ENCODE peak calls at places on chromosome 4, in ten cellular contexts. N is H1, W is mammary epithelial cell, J is endothelial cell of umbilical vein, Z is neural progenitor cell, T is H9, R is OCI-LY7, B is hepatocyte, L is K562, U is GM23248. F is an unnamed sample.

GRCh38 chr4:30269850-30270249 is 450.3 kb upstream of the PCDH7 start:
- DNase-seq in R (no peak), T (no peak), L (no peak), W (no peak), U (no peak), N (no peak), J (peak), B (peak), Z (no peak), F (no peak)

GRCh38 chr4:138751290-138751689 is 264.3 kb upstream of the NOCT start:
- DNase-seq in T (no peak), W (no peak), Z (no peak), R (no peak), L (no peak), N (no peak), J (no peak), U (peak), B (no peak), F (no peak)

GRCh38 chr4:6594341-6594740 is 19.4 kb downstream of the MAN2B2 start:
- DNase-seq in J (no peak), W (no peak), N (no peak), R (no peak), U (no peak), B (no peak), L (no peak), Z (no peak), T (no peak), F (no peak)

GRCh38 chr4:2281575-2282343 is 19.9 kb upstream of the MXD4 start:
- DNase-seq in B (no peak), Z (no peak), J (no peak), T (no peak), L (no peak), W (no peak), R (peak), N (no peak), U (no peak), F (no peak)

GRCh38 chr4:159946983-159947645 is 844.2 kb downstream of the RAPGEF2 start:
- DNase-seq in T (no peak), B (peak), N (no peak), J (peak), R (peak), W (peak), L (peak), Z (peak), U (peak), F (peak)

GRCh38 chr4:13240066-13240465 is 244.1 kb downstream of the RAB28 start:
- DNase-seq in R (no peak), U (peak), L (no peak), W (peak), B (no peak), J (no peak), Z (no peak), N (no peak), T (no peak), F (peak)

GRCh38 chr4:140102406-140102805 is 51.6 kb downstream of the MAML3 start:
- DNase-seq in Z (no peak), B (no peak), J (no peak), R (no peak), W (peak), N (no peak), U (peak), T (no peak), L (peak), F (peak)

GRCh38 chr4:139728840-139729239 is 63.2 kb downstream of the MGST2 start:
- DNase-seq in L (no peak), J (no peak), W (no peak), B (peak), Z (no peak), U (no peak), T (no peak), N (no peak), R (no peak), F (no peak)

GRCh38 chr4:76752911-76753494 is 144.9 kb downstream of the SOWAHB start:
- DNase-seq in J (peak), U (peak), N (no peak), Z (no peak), T (no peak), L (no peak), W (peak), B (peak), R (no peak), F (peak)

GRCh38 chr4:26191353-26191752 is 129.5 kb upstream of the RBPJ start:
- DNase-seq in J (no peak), T (no peak), B (peak), Z (no peak), R (no peak), N (no peak), W (no peak), L (no peak), U (no peak), F (no peak)

GRCh38 chr4:5460106-5460801 is 248.1 kb downstream of the EVC2 start:
- DNase-seq in B (peak), U (peak), R (peak), T (peak), Z (peak), L (peak), J (peak), N (peak), W (no peak), F (no peak)

GRCh38 chr4:143384381-143384994 is 47.8 kb downstream of the GAB1 start:
- DNase-seq in Z (no peak), T (no peak), L (no peak), U (peak), B (no peak), W (no peak), J (peak), N (no peak), R (no peak), F (no peak)

GRCh38 chr4:185238261-185238681 is 28.9 kb downstream of the SNX25 start:
- DNase-seq in L (no peak), Z (no peak), W (no peak), R (no peak), U (peak), B (no peak), N (no peak), T (no peak), J (no peak), F (peak)

GRCh38 chr4:48138936-48139335 is 4.9 kb upstream of the TXK start:
- DNase-seq in L (no peak), T (no peak), U (no peak), R (peak), W (no peak), N (no peak), J (no peak), B (no peak), Z (no peak), F (no peak)

GRCh38 chr4:109994415-109994827 is 81.7 kb downstream of the EGF start:
- DNase-seq in Z (no peak), W (no peak), B (no peak), R (peak), J (no peak), L (no peak), U (no peak), N (no peak), T (no peak), F (no peak)

GRCh38 chr4:24508541-24508940 is 75.8 kb downstream of the DHX15 start:
- DNase-seq in W (no peak), N (no peak), U (no peak), J (no peak), T (no peak), R (no peak), L (no peak), B (no peak), Z (no peak), F (no peak)

GRCh38 chr4:152392079-152392478 is 143.8 kb downstream of the FBXW7 start:
- DNase-seq in T (no peak), U (no peak), R (no peak), Z (no peak), B (peak), N (no peak), J (no peak), W (no peak), L (peak), F (no peak)

GRCh38 chr4:139909036-139909435 is 243.4 kb downstream of the MGST2 start:
- DNase-seq in W (no peak), T (no peak), N (no peak), R (no peak), U (no peak), B (no peak), J (peak), L (no peak), Z (no peak), F (no peak)

GRCh38 chr4:176875441-176875930 is 82.8 kb upstream of the VEGFC start:
- DNase-seq in J (no peak), N (no peak), T (no peak), B (no peak), W (no peak), Z (peak), R (no peak), U (peak), L (no peak), F (no peak)

GRCh38 chr4:156906325-156906724 is 65.3 kb downstream of the PDGFC start:
- DNase-seq in N (no peak), L (no peak), W (no peak), U (no peak), J (peak), B (no peak), R (no peak), T (no peak), Z (no peak), F (no peak)

GRCh38 chr4:76590847-76591281 is 155.8 kb downstream of the SHROOM3 start:
- DNase-seq in J (no peak), R (no peak), T (no peak), U (peak), W (peak), L (no peak), B (no peak), Z (no peak), N (no peak), F (peak)

GRCh38 chr4:88225216-88226107 is 58.9 kb downstream of the PPM1K start:
- DNase-seq in R (no peak), Z (no peak), B (no peak), T (no peak), N (no peak), L (no peak), U (no peak), W (peak), J (peak), F (peak)

GRCh38 chr4:140110542-140110941 is 43.4 kb downstream of the MAML3 start:
- DNase-seq in L (no peak), U (no peak), Z (no peak), T (no peak), B (no peak), W (no peak), R (no peak), N (no peak), J (no peak), F (no peak)

GRCh38 chr4:140331245-140331644 is 42.2 kb upstream of the SCOC start:
- DNase-seq in W (no peak), Z (no peak), N (no peak), R (no peak), T (no peak), B (no peak), U (no peak), L (no peak), J (no peak), F (no peak)

GRCh38 chr4:38101563-38101962 is 141.4 kb downstream of the PTTG2 start:
- DNase-seq in Z (no peak), W (peak), T (no peak), N (no peak), J (no peak), L (no peak), R (no peak), B (no peak), U (peak), F (peak)

GRCh38 chr4:53490965-53491622 is 100.2 kb downstream of the LNX1 start:
- DNase-seq in T (no peak), J (peak), L (peak), N (no peak), R (peak), U (peak), B (peak), Z (peak), W (peak), F (peak)

GRCh38 chr4:107304699-107305286 is 268.7 kb upstream of the DKK2 start:
- DNase-seq in L (no peak), N (no peak), Z (peak), U (no peak), T (no peak), W (no peak), J (no peak), B (no peak), R (no peak), F (no peak)

DNA sequence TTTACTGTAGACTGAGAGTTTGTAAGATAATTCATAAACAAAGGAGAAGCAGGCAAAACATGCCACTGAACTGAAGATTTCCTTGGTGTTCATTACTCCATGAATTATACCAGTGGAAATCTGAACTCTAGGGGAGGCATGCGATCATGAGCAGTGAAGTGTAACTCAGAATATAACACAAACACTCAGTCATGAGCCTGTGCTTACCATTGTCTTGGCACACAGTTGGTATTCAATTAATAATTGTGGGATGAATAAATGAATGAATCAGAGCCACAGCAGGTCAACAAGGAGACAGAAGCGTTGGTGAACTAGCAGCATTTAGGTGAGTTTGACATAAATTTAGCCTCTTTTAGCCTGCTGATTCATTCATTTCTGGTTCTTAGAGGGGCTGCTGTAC is 263.5 kb upstream of the DKK2 start:
- DNase-seq in L (no peak), W (peak), R (no peak), N (no peak), J (no peak), U (peak), Z (no peak), T (no peak), B (no peak), F (peak)
- H3K4me2 ChIP-seq in L (no peak), W (no peak), R (no peak), N (no peak), J (no peak), U (no peak), Z (no peak), T (no peak), B (no peak), F (peak)

GRCh38 chr4:7880681-7881080 is 59.0 kb downstream of the AFAP1 start:
- DNase-seq in Z (no peak), U (no peak), W (no peak), N (no peak), B (no peak), R (no peak), T (no peak), L (no peak), J (no peak), F (no peak)
- H3K4me2 ChIP-seq in Z (no peak), U (no peak), W (no peak), N (no peak), B (no peak), R (no peak), T (no peak), L (no peak), J (no peak), F (peak)

DNA sequence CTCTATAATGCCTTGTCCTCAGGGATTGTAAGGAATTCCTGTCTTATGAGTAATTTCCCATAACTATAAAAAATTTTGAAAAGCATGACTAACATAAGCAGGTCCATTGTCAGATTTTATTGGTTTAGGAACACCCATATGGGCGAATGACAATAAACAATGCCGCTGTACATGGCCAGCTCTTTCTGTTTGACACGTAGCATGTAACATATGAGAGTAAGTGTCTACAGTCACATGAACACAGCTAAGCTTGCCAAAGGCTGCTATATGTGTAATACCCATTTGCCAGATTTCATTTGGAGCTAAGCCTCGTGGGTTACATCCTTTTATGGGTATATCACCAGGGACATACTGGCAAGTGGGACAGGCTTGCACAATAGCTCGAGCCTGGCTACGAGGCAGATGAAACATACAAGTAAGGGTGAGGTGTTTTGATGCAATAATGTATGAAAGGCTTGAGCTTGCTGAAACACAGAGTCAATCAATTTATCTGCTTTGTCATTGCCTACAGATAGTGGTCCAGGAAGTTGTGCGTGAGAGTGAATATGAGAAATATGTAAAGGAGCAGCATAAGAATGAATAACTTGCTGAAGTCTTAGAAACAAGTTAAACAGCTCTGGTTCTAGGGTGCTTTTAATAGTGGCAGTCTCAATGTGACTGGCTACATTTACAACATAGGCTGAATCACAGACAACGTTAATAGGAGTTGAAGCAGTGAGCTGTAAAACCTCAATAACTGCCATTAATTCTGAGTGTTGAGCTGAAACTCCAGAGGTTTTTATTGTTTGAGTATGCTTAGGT is 67.4 kb upstream of the UGT2B10 start:
- DNase-seq in W (peak), B (peak), L (no peak), Z (no peak), T (no peak), J (peak), R (no peak), N (no peak), U (no peak), F (no peak)
- H3K4me2 ChIP-seq in W (peak), B (no peak), L (no peak), Z (no peak), T (no peak), J (no peak), R (no peak), N (no peak), U (no peak), F (no peak)

GRCh38 chr4:3768842-3769641 is 2.9 kb downstream of the ADRA2C start:
- DNase-seq in W (no peak), N (no peak), U (no peak), B (no peak), T (no peak), R (peak), Z (no peak), L (no peak), J (no peak), F (no peak)

GRCh38 chr4:3771167-3771809 is 5.1 kb downstream of the ADRA2C start:
- DNase-seq in L (no peak), U (no peak), Z (no peak), B (no peak), R (peak), J (no peak), N (no peak), T (no peak), W (no peak), F (no peak)

GRCh38 chr4:3769642-3770184 is 3.5 kb downstream of the ADRA2C start:
- DNase-seq in W (no peak), J (no peak), T (no peak), B (no peak), L (no peak), N (no peak), Z (no peak), R (peak), U (no peak), F (no peak)

GRCh38 chr4:3771932-3772495 is 5.8 kb downstream of the ADRA2C start:
- DNase-seq in W (no peak), Z (no peak), N (no peak), U (no peak), B (no peak), T (no peak), R (no peak), L (no peak), J (no peak), F (no peak)

GRCh38 chr4:3770323-3771166 is 4.4 kb downstream of the ADRA2C start:
- DNase-seq in N (no peak), R (peak), T (no peak), L (no peak), Z (no peak), W (no peak), B (no peak), J (no peak), U (no peak), F (no peak)
- H3K4me2 ChIP-seq in N (no peak), R (peak), T (no peak), L (no peak), Z (no peak), W (no peak), B (no peak), J (no peak), U (no peak), F (no peak)

GRCh38 chr4:43133566-43133965 is 241.1 kb downstream of the GRXCR1 start:
- DNase-seq in T (no peak), L (no peak), J (no peak), B (no peak), N (no peak), R (no peak), U (no peak), W (peak), Z (no peak), F (no peak)

GRCh38 chr4:43136752-43137151 is 244.2 kb downstream of the GRXCR1 start:
- DNase-seq in N (no peak), U (no peak), T (no peak), R (no peak), Z (no peak), L (no peak), B (no peak), J (no peak), W (no peak), F (no peak)

GRCh38 chr4:43126595-43126994 is 234.1 kb downstream of the GRXCR1 start:
- DNase-seq in B (no peak), L (no peak), N (no peak), Z (no peak), U (no peak), T (no peak), J (no peak), W (no peak), R (no peak), F (no peak)

GRCh38 chr4:43130228-43131021 is 237.9 kb downstream of the GRXCR1 start:
- DNase-seq in U (no peak), N (no peak), R (no peak), Z (no peak), W (no peak), L (no peak), B (no peak), J (no peak), T (no peak), F (no peak)

GRCh38 chr4:43132010-43132582 is 239.6 kb downstream of the GRXCR1 start:
- DNase-seq in B (peak), Z (peak), U (peak), L (peak), J (peak), N (no peak), W (peak), T (peak), R (peak), F (peak)
- H3K4me2 ChIP-seq in B (peak), Z (no peak), U (peak), L (no peak), J (peak), N (no peak), W (peak), T (no peak), R (no peak), F (peak)

DNA sequence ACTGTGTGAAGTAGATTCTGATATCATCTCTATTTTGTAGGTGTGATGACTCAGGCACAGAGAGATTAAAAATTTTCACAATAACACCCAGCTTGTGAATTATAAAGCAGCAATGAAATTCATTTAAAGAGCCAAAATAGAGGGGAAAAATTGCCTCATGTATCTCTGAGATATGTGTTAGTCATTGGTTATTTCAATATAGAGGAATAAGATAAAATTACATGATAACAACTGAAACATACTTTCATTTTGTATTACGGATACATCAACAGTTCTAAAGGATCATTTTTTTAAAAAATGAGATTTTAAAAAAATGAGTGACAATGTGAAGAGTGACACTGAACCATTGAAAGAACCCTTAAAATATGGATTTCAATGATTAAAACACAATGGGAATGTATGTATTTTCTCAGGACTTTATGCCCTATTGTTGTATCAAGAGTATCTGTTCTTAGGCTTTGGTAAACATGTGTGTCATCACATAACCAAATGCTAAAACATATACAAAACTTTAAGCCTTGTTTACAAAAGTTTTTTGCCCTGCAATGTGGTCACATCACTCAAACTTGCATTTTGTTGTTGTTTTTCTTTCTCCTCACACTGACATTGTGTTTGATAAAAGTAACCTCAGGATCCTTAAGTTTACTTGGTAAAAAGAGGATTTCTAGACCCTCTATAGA is 221.3 kb downstream of the ANTXR2 start:
- DNase-seq in J (peak), R (no peak), B (no peak), U (peak), L (no peak), W (no peak), N (no peak), T (no peak), Z (no peak), F (peak)
- H3K4me2 ChIP-seq in J (peak), R (no peak), B (no peak), U (peak), L (peak), W (no peak), N (no peak), T (no peak), Z (no peak), F (no peak)

F was measured in astrocyte.